ENCODE peak calls at places on chromosomes 3 and 15, in four cellular contexts. V is head of caudate nucleus; L is stimulated activated CD4-positive, alpha-beta T cell treated with anti-CD3 and anti-CD28 coated beads, Interleukin-1b, Interleukin-23, amount 100 ng/mL, for 24 hours; A is NCI-H1436. M is an unnamed sample.

GRCh38 chr3:107271787-107272387 is 105.4 kb upstream of the CCDC54 start:
- DNase-seq in V (no peak), L (no peak), A (peak; percentile 56), M (no peak)

GRCh38 chr15:69857246-69857645 is 240.5 kb downstream of the TLE3 start:
- DNase-seq in V (no peak), L (no peak), A (no peak), M (no peak)

GRCh38 chr3:184005981-184006507 is 11.6 kb downstream of the ABCC5 start:
- DNase-seq in V (peak; percentile 42), L (no peak), A (peak; percentile 93), M (no peak)

GRCh38 chr3:112464264-112464663 is 35.0 kb downstream of the BTLA start:
- DNase-seq in V (no peak), L (no peak), A (no peak), M (no peak)

GRCh38 chr3:141737108-141737507 is 990 bp upstream of the RNF7 start:
- DNase-seq in V (no peak), L (no peak), A (no peak), M (no peak)

GRCh38 chr3:66363133-66363532 is 137.7 kb downstream of the LRIG1 start:
- DNase-seq in V (no peak), L (no peak), A (no peak), M (no peak)

GRCh38 chr3:51706788-51707731 is at the start of gene GRM2:
- DNase-seq in V (peak; percentile 64), L (no peak), A (peak; percentile 18), M (peak; percentile 27)

GRCh38 chr3:19765954-19766353 is 168.1 kb downstream of the EFHB start:
- DNase-seq in V (no peak), L (no peak), A (no peak), M (no peak)

GRCh38 chr3:64685331-64685799 is 2.4 kb downstream of the ADAMTS9 start:
- DNase-seq in V (peak; percentile 16), L (no peak), A (no peak), M (peak; percentile 48)

GRCh38 chr3:12984023-12984823 is 89.0 kb downstream of the IQSEC1 start:
- DNase-seq in V (peak; percentile 80), L (peak; percentile 50), A (no peak), M (no peak)

GRCh38 chr3:23402728-23403505 is 199.8 kb downstream of the UBE2E2 start:
- DNase-seq in V (no peak), L (no peak), A (no peak), M (no peak)

GRCh38 chr15:87961851-87962816 is 294.4 kb downstream of the NTRK3 start:
- DNase-seq in V (no peak), L (no peak), A (no peak), M (no peak)

GRCh38 chr3:39849992-39850706 is 40.7 kb downstream of the MYRIP start:
- DNase-seq in V (no peak), L (no peak), A (no peak), M (no peak)

GRCh38 chr3:46996689-46997452 is 17.4 kb downstream of the NBEAL2 start:
- DNase-seq in V (no peak), L (no peak), A (no peak), M (no peak)

GRCh38 chr15:26449296-26449695 is 323.6 kb downstream of the GABRB3 start:
- DNase-seq in V (no peak), L (no peak), A (no peak), M (no peak)

GRCh38 chr3:30894521-30895289 is at the start of gene GADL1:
- DNase-seq in V (peak; percentile 11), L (no peak), A (peak; percentile 44), M (no peak)

GRCh38 chr15:29133791-29134190 is 135.8 kb downstream of the NSMCE3 start:
- DNase-seq in V (no peak), L (no peak), A (no peak), M (no peak)

GRCh38 chr15:78241017-78241416 is 6.7 kb upstream of the ACSBG1 start:
- DNase-seq in V (peak; percentile 93), L (peak; percentile 67), A (peak; percentile 62), M (no peak)

GRCh38 chr3:120425877-120426276 is 24.9 kb downstream of the FSTL1 start:
- DNase-seq in V (no peak), L (no peak), A (no peak), M (no peak)

GRCh38 chr3:58350627-58351013 is 17.9 kb downstream of the PXK start:
- DNase-seq in V (no peak), L (no peak), A (no peak), M (no peak)

GRCh38 chr3:108184824-108185223 is 37.4 kb downstream of the IFT57 start:
- DNase-seq in V (no peak), L (no peak), A (no peak), M (no peak)

GRCh38 chr3:101230618-101231017 is 89.8 kb downstream of the IMPG2 start:
- DNase-seq in V (no peak), L (no peak), A (no peak), M (no peak)

GRCh38 chr3:151328298-151329036 is 882 bp downstream of the P2RY13 start:
- DNase-seq in V (peak; percentile 14), L (no peak), A (no peak), M (no peak)

GRCh38 chr3:47661121-47661752 is 82.6 kb upstream of the CSPG5 start:
- DNase-seq in V (peak; percentile 43), L (no peak), A (no peak), M (peak; percentile 26)

GRCh38 chr15:78047631-78048409 is 29.7 kb downstream of the TBC1D2B start:
- DNase-seq in V (no peak), L (no peak), A (no peak), M (no peak)

GRCh38 chr3:54198556-54198955 is 76.2 kb downstream of the CACNA2D3 start:
- DNase-seq in V (no peak), L (no peak), A (no peak), M (no peak)

GRCh38 chr3:61626484-61626883 is 65.1 kb downstream of the PTPRG start:
- DNase-seq in V (no peak), L (no peak), A (no peak), M (no peak)

GRCh38 chr15:33156021-33156420 is 38.5 kb downstream of the FMN1 start:
- DNase-seq in V (no peak), L (no peak), A (no peak), M (no peak)

GRCh38 chr15:75307778-75308390 is 25.2 kb downstream of the GOLGA6D start:
- DNase-seq in V (no peak), L (no peak), A (peak; percentile 36), M (no peak)

GRCh38 chr3:195574497-195575304 is 9.0 kb downstream of the APOD start:
- DNase-seq in V (no peak), L (no peak), A (no peak), M (no peak)

GRCh38 chr3:10356461-10356897 is 35.6 kb upstream of the SEC13 start:
- DNase-seq in V (no peak), L (no peak), A (no peak), M (no peak)